ENCODE peak calls at places on chromosomes 12 and 14, in six cellular contexts. I, D, A, O, Z and E are unnamed samples.

GRCh38 chr12:53327435-53328042 is 6.1 kb upstream of the AAAS start:
- DNase-seq in I (no peak), D (no peak), A (no peak), O (peak), Z (no peak), E (no peak)

GRCh38 chr14:105159344-105159743 is 9.2 kb downstream of the JAG2 start:
- DNase-seq in I (no peak), D (no peak), A (no peak), O (no peak), Z (no peak), E (no peak)

GRCh38 chr14:89340200-89340667 is 76.8 kb downstream of the FOXN3 start:
- DNase-seq in I (no peak), D (no peak), A (no peak), O (no peak), Z (no peak), E (peak)

GRCh38 chr14:40847496-40847895 is 759.2 kb upstream of the LRFN5 start:
- DNase-seq in I (no peak), D (no peak), A (no peak), O (no peak), Z (peak), E (no peak)

GRCh38 chr12:42733911-42734310 is 144.4 kb upstream of the PRICKLE1 start:
- DNase-seq in I (no peak), D (no peak), A (no peak), O (no peak), Z (no peak), E (no peak)

GRCh38 chr12:31726575-31726974 is 2.2 kb downstream of the AMN1 start:
- DNase-seq in I (no peak), D (no peak), A (no peak), O (no peak), Z (no peak), E (no peak)

GRCh38 chr14:68814376-68815287 is 21.8 kb upstream of the ZFP36L1 start:
- DNase-seq in I (peak), D (no peak), A (peak), O (no peak), Z (no peak), E (peak)

GRCh38 chr12:25469861-25470260 is 83.2 kb downstream of the LMNTD1 start:
- DNase-seq in I (no peak), D (no peak), A (no peak), O (no peak), Z (no peak), E (no peak)